ENCODE peak calls at places on chromosome 4, in five cellular contexts. One of them, this sample, is unnamed.

GRCh38 chr4:4888695-4889094 is 29.2 kb downstream of the MSX1 start:
- DNase-seq in suprapubic skin: peak; percentile 29
- DNase-seq in neural crest cell: no peak
- DNase-seq in fibroblast of mammary gland: no peak
- DNase-seq in astrocyte: no peak
- DNase-seq in this sample: no peak

GRCh38 chr4:26407466-26407865 is 82.8 kb downstream of the CCKAR start:
- DNase-seq in suprapubic skin: no peak
- DNase-seq in fibroblast of mammary gland: no peak
- DNase-seq in astrocyte: peak; percentile 49
- DNase-seq in neural crest cell: no peak
- DNase-seq in this sample: no peak

GRCh38 chr4:142091691-142092182 is 455.4 kb downstream of the IL15 start:
- DNase-seq in suprapubic skin: no peak
- DNase-seq in astrocyte: peak; percentile 100
- DNase-seq in fibroblast of mammary gland: peak; percentile 100
- DNase-seq in neural crest cell: no peak
- DNase-seq in this sample: no peak

GRCh38 chr4:81337211-81337610 is 122.2 kb upstream of the PRKG2 start:
- DNase-seq in astrocyte: no peak
- DNase-seq in suprapubic skin: no peak
- DNase-seq in fibroblast of mammary gland: no peak
- DNase-seq in neural crest cell: no peak
- DNase-seq in this sample: no peak

GRCh38 chr4:98746530-98746929 is 88.1 kb upstream of the TSPAN5 start:
- DNase-seq in astrocyte: peak; percentile 28
- DNase-seq in suprapubic skin: no peak
- DNase-seq in fibroblast of mammary gland: peak; percentile 10
- DNase-seq in neural crest cell: no peak
- DNase-seq in this sample: no peak

GRCh38 chr4:128347930-128348660 is 60.5 kb upstream of the PGRMC2 start:
- DNase-seq in astrocyte: no peak
- DNase-seq in fibroblast of mammary gland: peak; percentile 56
- DNase-seq in suprapubic skin: no peak
- DNase-seq in neural crest cell: no peak
- DNase-seq in this sample: no peak

GRCh38 chr4:9691221-9692065 is 90.0 kb upstream of the DRD5 start:
- DNase-seq in suprapubic skin: peak; percentile 98
- DNase-seq in astrocyte: peak; percentile 13
- DNase-seq in fibroblast of mammary gland: peak; percentile 74
- DNase-seq in neural crest cell: peak; percentile 88
- DNase-seq in this sample: peak; percentile 99

GRCh38 chr4:140969296-140969695 is 164.0 kb downstream of the RNF150 start:
- DNase-seq in neural crest cell: no peak
- DNase-seq in astrocyte: no peak
- DNase-seq in fibroblast of mammary gland: no peak
- DNase-seq in suprapubic skin: no peak
- DNase-seq in this sample: peak; percentile 65

GRCh38 chr4:53480909-53481308 is 103.5 kb downstream of the FIP1L1 start:
- DNase-seq in neural crest cell: no peak
- DNase-seq in fibroblast of mammary gland: no peak
- DNase-seq in suprapubic skin: no peak
- DNase-seq in astrocyte: no peak
- DNase-seq in this sample: no peak

DNA sequence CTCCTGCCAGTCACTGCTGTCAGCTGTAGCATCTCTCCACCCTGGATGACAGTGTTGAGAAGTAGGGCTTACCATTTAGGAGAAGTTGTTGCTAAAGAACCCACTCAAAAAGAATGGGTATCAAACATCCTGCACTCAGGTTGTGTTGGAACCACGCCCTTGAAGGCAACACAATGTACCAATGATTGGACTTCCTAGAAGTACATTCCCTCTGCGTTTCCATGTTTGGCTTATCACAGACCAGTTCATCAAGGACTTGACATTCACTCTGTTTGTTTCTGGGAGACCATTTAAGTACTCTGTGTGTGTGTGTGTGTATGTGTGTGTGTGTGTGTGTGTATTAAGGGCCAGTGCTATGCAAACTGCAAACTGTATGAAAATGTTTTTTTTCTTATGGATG is 200.6 kb upstream of the GATB start:
- DNase-seq in suprapubic skin: no peak
- DNase-seq in neural crest cell: no peak
- DNase-seq in astrocyte: no peak
- DNase-seq in fibroblast of mammary gland: no peak
- DNase-seq in this sample: no peak
- TF ChIP-seq CTCF in suprapubic skin: no peak
- TF ChIP-seq CTCF in neural crest cell: no peak
- TF ChIP-seq CTCF in astrocyte: no peak
- TF ChIP-seq CTCF in fibroblast of mammary gland: no peak
- TF ChIP-seq CTCF in this sample: no peak

DNA sequence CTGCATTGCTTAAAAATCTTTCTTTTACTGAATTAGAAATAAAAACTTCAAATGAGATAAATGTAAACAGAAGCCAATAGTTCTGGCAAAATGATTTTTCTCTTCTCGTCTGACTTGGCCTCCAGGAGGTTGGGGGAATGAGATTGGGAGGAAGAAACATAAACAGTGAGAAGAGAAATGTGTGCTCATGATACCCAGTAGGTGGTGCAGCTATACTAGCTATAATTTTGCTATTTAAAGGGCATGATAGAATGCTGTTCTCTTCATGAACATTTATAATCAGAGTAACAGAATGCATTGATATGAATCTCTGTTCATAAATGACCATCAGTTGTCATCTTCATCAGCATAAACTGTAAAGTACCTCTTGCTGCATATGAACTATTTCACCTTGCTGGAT is 85.5 kb downstream of the TACR3 start:
- DNase-seq in fibroblast of mammary gland: peak; percentile 2
- DNase-seq in neural crest cell: no peak
- DNase-seq in suprapubic skin: no peak
- DNase-seq in astrocyte: no peak
- DNase-seq in this sample: no peak
- TF ChIP-seq CTCF in fibroblast of mammary gland: no peak
- TF ChIP-seq CTCF in neural crest cell: no peak
- TF ChIP-seq CTCF in suprapubic skin: no peak
- TF ChIP-seq CTCF in astrocyte: no peak
- TF ChIP-seq CTCF in this sample: no peak

DNA sequence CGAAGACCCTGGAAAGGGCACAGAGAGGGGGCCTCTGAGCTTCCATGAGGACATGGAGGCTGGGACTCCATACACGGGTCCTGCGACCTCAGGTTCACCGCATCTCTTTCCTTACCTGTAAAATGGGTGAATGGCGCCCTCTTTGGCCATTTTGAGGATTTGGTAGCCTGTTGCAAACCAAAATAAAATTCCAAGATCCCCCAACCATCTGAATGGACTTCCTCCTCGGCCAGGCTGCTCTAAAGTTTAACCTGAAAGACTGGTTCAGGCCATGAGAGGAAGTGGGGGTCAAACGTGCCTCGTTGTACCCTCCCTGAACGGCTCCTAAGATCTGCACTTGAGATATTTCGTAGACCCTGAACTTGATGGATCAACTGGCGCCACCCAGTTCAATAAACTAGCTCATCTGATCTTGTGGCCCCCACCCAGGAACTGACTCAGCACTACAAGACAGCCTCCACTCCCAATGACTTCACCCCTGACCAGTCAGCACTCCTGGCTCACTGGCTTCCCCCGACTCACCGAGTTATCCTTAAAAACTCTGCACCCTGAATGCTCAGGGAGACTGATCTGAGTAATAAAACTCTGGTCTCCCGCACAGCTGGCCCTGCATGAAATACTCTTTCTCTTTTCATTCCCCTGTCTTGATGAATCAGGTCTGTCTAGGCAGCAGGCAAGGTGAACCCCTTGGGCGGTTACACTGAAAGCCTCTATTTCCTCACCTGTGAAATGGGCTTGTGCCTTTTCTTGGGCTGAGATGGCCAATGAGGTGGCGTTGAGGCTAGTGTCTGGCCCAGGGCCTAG is 32.9 kb upstream of the GPR78 start:
- DNase-seq in suprapubic skin: no peak
- DNase-seq in fibroblast of mammary gland: peak; percentile 84
- DNase-seq in astrocyte: peak; percentile 57
- DNase-seq in neural crest cell: no peak
- DNase-seq in this sample: peak; percentile 27
- TF ChIP-seq CTCF in suprapubic skin: no peak
- TF ChIP-seq CTCF in fibroblast of mammary gland: peak; percentile 41
- TF ChIP-seq CTCF in astrocyte: peak; percentile 15
- TF ChIP-seq CTCF in neural crest cell: peak; percentile 52
- TF ChIP-seq CTCF in this sample: peak; percentile 67

GRCh38 chr4:3207531-3208037 is 41.4 kb upstream of the MSANTD1 start:
- DNase-seq in neural crest cell: no peak
- DNase-seq in astrocyte: no peak
- DNase-seq in suprapubic skin: no peak
- DNase-seq in fibroblast of mammary gland: peak; percentile 69
- DNase-seq in this sample: no peak
- TF ChIP-seq CTCF in neural crest cell: peak; percentile 18
- TF ChIP-seq CTCF in astrocyte: no peak
- TF ChIP-seq CTCF in suprapubic skin: no peak
- TF ChIP-seq CTCF in fibroblast of mammary gland: peak; percentile 2
- TF ChIP-seq CTCF in this sample: no peak

GRCh38 chr4:37467824-37468223 is 218.4 kb downstream of the RELL1 start:
- DNase-seq in fibroblast of mammary gland: no peak
- DNase-seq in suprapubic skin: no peak
- DNase-seq in neural crest cell: no peak
- DNase-seq in astrocyte: no peak
- DNase-seq in this sample: no peak
- TF ChIP-seq CTCF in fibroblast of mammary gland: no peak
- TF ChIP-seq CTCF in suprapubic skin: no peak
- TF ChIP-seq CTCF in neural crest cell: no peak
- TF ChIP-seq CTCF in astrocyte: no peak
- TF ChIP-seq CTCF in this sample: no peak

DNA sequence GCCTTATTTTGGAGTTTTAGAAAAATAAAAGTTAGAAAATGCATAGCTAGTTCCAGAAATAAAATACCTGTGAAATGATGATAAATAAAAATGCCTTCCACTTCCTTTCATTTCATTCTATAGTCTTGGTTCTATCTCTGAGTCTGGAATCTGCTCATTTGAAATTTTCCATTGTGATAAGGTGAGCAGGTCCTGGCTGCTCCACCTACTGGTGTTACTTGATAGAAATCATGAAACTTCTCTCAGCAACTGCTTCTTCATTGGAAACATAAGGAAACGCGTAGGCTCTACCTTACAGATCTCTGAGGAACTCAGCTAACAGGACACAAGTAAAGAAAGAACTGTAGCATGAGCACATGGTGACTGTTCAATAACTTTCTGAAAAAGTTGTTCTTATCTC is 141.8 kb downstream of the DCHS2 start:
- DNase-seq in suprapubic skin: no peak
- DNase-seq in neural crest cell: no peak
- DNase-seq in astrocyte: no peak
- DNase-seq in fibroblast of mammary gland: no peak
- DNase-seq in this sample: no peak
- TF ChIP-seq CTCF in suprapubic skin: no peak
- TF ChIP-seq CTCF in neural crest cell: peak; percentile 61
- TF ChIP-seq CTCF in astrocyte: peak; percentile 34
- TF ChIP-seq CTCF in fibroblast of mammary gland: peak; percentile 57
- TF ChIP-seq CTCF in this sample: peak; percentile 59

GRCh38 chr4:55549888-55550287 is 3.2 kb upstream of the CLOCK start:
- DNase-seq in fibroblast of mammary gland: peak; percentile 82
- DNase-seq in neural crest cell: no peak
- DNase-seq in suprapubic skin: no peak
- DNase-seq in astrocyte: peak; percentile 92
- DNase-seq in this sample: no peak

GRCh38 chr4:55560096-55560495 is 13.4 kb upstream of the CLOCK start:
- DNase-seq in astrocyte: no peak
- DNase-seq in fibroblast of mammary gland: no peak
- DNase-seq in neural crest cell: no peak
- DNase-seq in suprapubic skin: no peak
- DNase-seq in this sample: no peak

GRCh38 chr4:55553442-55553841 is 6.7 kb upstream of the CLOCK start:
- DNase-seq in astrocyte: peak; percentile 48
- DNase-seq in suprapubic skin: no peak
- DNase-seq in neural crest cell: no peak
- DNase-seq in fibroblast of mammary gland: peak; percentile 90
- DNase-seq in this sample: no peak

DNA sequence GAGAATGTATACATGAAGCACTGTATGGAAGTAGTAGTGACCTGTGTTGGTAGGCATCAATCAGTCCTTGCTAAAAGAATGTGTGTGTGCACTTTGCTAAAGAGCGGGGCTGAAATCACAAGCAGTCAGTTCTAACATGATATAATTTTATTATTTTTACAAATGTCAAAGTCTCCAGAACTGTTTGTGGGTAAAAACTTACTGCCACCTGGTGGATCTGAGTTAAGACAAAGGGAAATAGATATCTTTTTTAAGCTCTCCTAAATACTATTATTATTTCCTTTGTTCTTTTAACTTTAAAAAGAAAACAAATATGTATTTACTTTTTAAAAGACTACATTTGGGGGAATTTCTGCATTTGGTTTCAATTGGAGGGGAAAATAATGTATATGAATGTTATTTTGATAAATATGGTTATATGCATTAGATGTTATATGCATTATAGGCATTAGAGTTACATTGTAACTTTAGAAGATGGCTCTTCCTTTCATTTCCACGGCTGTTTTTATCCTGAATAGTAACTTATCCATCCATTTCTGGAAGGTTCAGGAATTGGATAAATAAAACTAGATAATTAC is 7.8 kb upstream of the CLOCK start:
- DNase-seq in astrocyte: no peak
- DNase-seq in suprapubic skin: no peak
- DNase-seq in fibroblast of mammary gland: peak; percentile 74
- DNase-seq in neural crest cell: no peak
- DNase-seq in this sample: no peak
- TF ChIP-seq CTCF in astrocyte: peak; percentile 39
- TF ChIP-seq CTCF in suprapubic skin: peak; percentile 21
- TF ChIP-seq CTCF in fibroblast of mammary gland: peak; percentile 62
- TF ChIP-seq CTCF in neural crest cell: no peak
- TF ChIP-seq CTCF in this sample: no peak

DNA sequence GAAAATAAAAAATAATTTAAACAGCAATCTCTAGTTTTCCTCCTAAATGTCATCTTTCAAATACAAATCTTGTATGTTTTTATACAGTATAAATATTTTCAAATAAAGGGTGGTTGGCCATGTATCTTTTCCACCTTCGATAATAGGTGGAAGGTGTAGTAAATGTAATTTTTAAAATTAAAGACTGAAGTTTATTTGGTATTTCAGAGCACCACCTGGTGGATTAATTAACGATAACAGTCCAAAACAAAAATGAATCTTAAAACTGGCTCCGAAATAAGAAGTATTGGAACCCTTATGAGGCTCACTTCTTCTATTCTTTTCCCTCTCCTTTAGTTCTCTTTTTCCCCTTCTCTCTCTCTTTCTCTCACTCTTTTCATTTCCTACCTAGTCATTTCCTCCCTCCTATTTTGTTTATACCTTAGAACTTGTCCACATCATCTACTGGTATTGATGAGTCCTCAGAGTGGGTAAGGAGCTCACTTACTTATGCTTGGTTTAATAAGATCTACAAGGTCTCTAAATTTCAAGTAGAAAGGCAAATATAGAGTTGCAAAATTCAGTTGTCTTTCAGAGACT is 82.9 kb upstream of the EXOC1L start:
- DNase-seq in astrocyte: no peak
- DNase-seq in suprapubic skin: no peak
- DNase-seq in fibroblast of mammary gland: peak; percentile 30
- DNase-seq in neural crest cell: no peak
- DNase-seq in this sample: no peak
- TF ChIP-seq CTCF in astrocyte: peak; percentile 26
- TF ChIP-seq CTCF in suprapubic skin: no peak
- TF ChIP-seq CTCF in fibroblast of mammary gland: peak; percentile 35
- TF ChIP-seq CTCF in neural crest cell: peak; percentile 67
- TF ChIP-seq CTCF in this sample: no peak

This sample was measured in WERI-Rb-1.